ENCODE peak calls at places on chromosomes 3 and 15, in seven cellular contexts. E is GM13977, Y is ELR, G is H9, V is nephron progenitor cell, O is H4, T is SJCRH30. Z is an unnamed sample.
A peak's percentile ranks its signal among the peaks of the same experiment; 100 is the strongest.

GRCh38 chr3:47678446-47679338 is 100.0 kb upstream of the CSPG5 start:
- DNase-seq in E (no peak), Y (no peak), V (no peak), G (no peak), T (no peak), O (no peak), Z (no peak)

GRCh38 chr3:60720696-60721228 is 530.5 kb downstream of the FHIT start:
- DNase-seq in E (no peak), T (no peak), G (no peak), Y (no peak), V (no peak), O (no peak), Z (no peak)

GRCh38 chr15:44207643-44208042 is 12.6 kb upstream of the FRMD5 start:
- DNase-seq in V (no peak), Y (peak; percentile 89), E (no peak), T (peak; percentile 20), G (no peak), O (peak; percentile 34), Z (no peak)

GRCh38 chr3:110430146-110430545 is 641.5 kb upstream of the NECTIN3 start:
- DNase-seq in E (no peak), G (no peak), T (no peak), Y (no peak), V (no peak), O (no peak), Z (no peak)

GRCh38 chr3:136350132-136350531 is 100.0 kb downstream of the PCCB start:
- DNase-seq in Y (peak; percentile 91), G (no peak), O (peak; percentile 26), V (no peak), E (no peak), T (no peak), Z (no peak)

GRCh38 chr3:39260957-39261356 is 18.9 kb downstream of the CX3CR1 start:
- DNase-seq in E (peak; percentile 49), Y (peak; percentile 80), T (peak; percentile 58), O (peak; percentile 92), V (no peak), G (no peak), Z (peak; percentile 92)

GRCh38 chr15:44490628-44491027 is 46.3 kb upstream of the EIF3J start:
- DNase-seq in V (no peak), E (no peak), O (no peak), G (no peak), T (no peak), Y (peak; percentile 69), Z (no peak)

GRCh38 chr3:108820586-108820985 is 2.0 kb upstream of the TRAT1 start:
- DNase-seq in V (no peak), E (no peak), T (peak; percentile 82), G (no peak), Y (peak; percentile 26), O (no peak), Z (no peak)

GRCh38 chr3:123385072-123385471 is 63.8 kb downstream of the ADCY5 start:
- DNase-seq in T (peak; percentile 32), Y (no peak), G (no peak), O (peak; percentile 61), E (no peak), V (no peak), Z (peak; percentile 61)

GRCh38 chr3:30644615-30645014 is 38.2 kb downstream of the TGFBR2 start:
- DNase-seq in Y (peak; percentile 49), O (no peak), V (no peak), E (no peak), G (no peak), T (no peak), Z (no peak)

GRCh38 chr15:89575656-89576416 is 567 bp downstream of the TICRR start:
- DNase-seq in G (peak; percentile 47), E (no peak), Y (peak; percentile 36), V (peak; percentile 40), T (peak; percentile 35), O (no peak), Z (peak; percentile 53)

GRCh38 chr3:151639096-151639740 is 94.5 kb upstream of the AADACL2 start:
- DNase-seq in G (no peak), O (no peak), T (peak; percentile 39), V (no peak), E (no peak), Y (no peak), Z (no peak)

GRCh38 chr3:138681463-138682215 is 73.1 kb downstream of the FAIM start:
- DNase-seq in E (no peak), O (no peak), V (no peak), G (no peak), Y (no peak), T (no peak), Z (no peak)

GRCh38 chr3:69296995-69297394 is 88.9 kb downstream of the FRMD4B start:
- DNase-seq in E (no peak), T (no peak), G (no peak), Y (no peak), V (no peak), O (no peak), Z (no peak)

GRCh38 chr15:68843425-68844311 is 23.0 kb upstream of the ANP32A start:
- DNase-seq in G (peak; percentile 69), Y (peak; percentile 12), T (no peak), V (peak; percentile 41), E (no peak), O (no peak), Z (no peak)

GRCh38 chr3:160564205-160564922 is 1.0 kb downstream of the KPNA4 start:
- DNase-seq in E (peak; percentile 25), G (no peak), V (peak; percentile 17), Y (peak; percentile 41), T (peak; percentile 35), O (no peak), Z (no peak)

GRCh38 chr3:100516843-100517242 is 24.4 kb downstream of the TMEM45A start:
- DNase-seq in Y (no peak), T (no peak), V (no peak), E (no peak), O (no peak), G (no peak), Z (no peak)

GRCh38 chr3:97680210-97680609 is 84.3 kb upstream of the ARL6 start:
- DNase-seq in T (no peak), V (no peak), G (no peak), E (no peak), Y (no peak), O (no peak), Z (no peak)

GRCh38 chr15:77907824-77908751 is 169.4 kb downstream of the TBC1D2B start:
- DNase-seq in T (peak; percentile 75), E (peak; percentile 58), G (peak; percentile 69), O (peak; percentile 41), Y (peak; percentile 80), V (no peak), Z (peak; percentile 48)

GRCh38 chr15:38809621-38810020 is 245.0 kb upstream of the RASGRP1 start:
- DNase-seq in Y (no peak), V (no peak), E (no peak), G (no peak), O (no peak), T (no peak), Z (no peak)

GRCh38 chr3:128970741-128971048 is 23.2 kb downstream of the CFAP92 start:
- DNase-seq in O (no peak), V (no peak), Y (no peak), T (no peak), E (no peak), G (no peak), Z (no peak)

GRCh38 chr3:187473778-187474406 is 105.7 kb downstream of the RTP4 start:
- DNase-seq in O (no peak), G (no peak), E (no peak), Y (peak; percentile 41), V (no peak), T (peak; percentile 8), Z (no peak)

GRCh38 chr3:183478501-183478900 is 50.1 kb upstream of the MCF2L2 start:
- DNase-seq in O (no peak), E (no peak), Y (no peak), T (no peak), G (peak; percentile 20), V (no peak), Z (no peak)

GRCh38 chr15:81091889-81092558 is 42.0 kb upstream of the CFAP161 start:
- DNase-seq in V (peak; percentile 6), T (peak; percentile 80), O (peak; percentile 90), Y (peak; percentile 69), G (no peak), E (no peak), Z (no peak)

GRCh38 chr3:53881691-53882593 is at the start of gene ACTR8:
- DNase-seq in T (peak; percentile 87), E (peak; percentile 94), V (peak; percentile 92), O (peak; percentile 47), Y (peak; percentile 81), G (peak; percentile 93), Z (peak; percentile 93)

GRCh38 chr3:21043139-21043538 is 707.9 kb downstream of the ZNF385D start:
- DNase-seq in Y (no peak), O (no peak), E (no peak), V (no peak), G (no peak), T (no peak), Z (no peak)

GRCh38 chr3:179068779-179069530 is 2.7 kb downstream of the ZMAT3 start:
- DNase-seq in O (peak; percentile 48), Y (peak; percentile 47), V (peak; percentile 23), T (peak; percentile 55), G (no peak), E (peak; percentile 39), Z (no peak)

GRCh38 chr15:41493205-41493901 is at the start of gene ITPKA:
- DNase-seq in Y (peak; percentile 89), O (peak; percentile 76), V (peak; percentile 80), T (peak; percentile 95), E (peak; percentile 96), G (peak; percentile 86), Z (peak; percentile 87)

GRCh38 chr3:19474169-19474568 is 325.9 kb downstream of the KCNH8 start:
- DNase-seq in O (no peak), G (no peak), V (no peak), E (no peak), T (no peak), Y (no peak), Z (no peak)

GRCh38 chr15:25248583-25249235 is 190.1 kb downstream of the UBE3A start:
- DNase-seq in V (no peak), E (no peak), T (no peak), Y (no peak), G (peak; percentile 8), O (no peak), Z (peak; percentile 24)

GRCh38 chr15:51139091-51139490 is 44.4 kb upstream of the TNFAIP8L3 start:
- DNase-seq in O (no peak), G (no peak), E (no peak), V (no peak), Y (no peak), T (no peak), Z (no peak)

GRCh38 chr15:48507416-48508065 is 138.0 kb downstream of the FBN1 start:
- DNase-seq in Y (peak; percentile 74), T (peak; percentile 69), O (peak; percentile 56), V (no peak), E (peak; percentile 51), G (peak; percentile 37), Z (no peak)

GRCh38 chr3:10353160-10353559 is 32.2 kb upstream of the SEC13 start:
- DNase-seq in V (no peak), O (no peak), T (no peak), E (no peak), G (no peak), Y (no peak), Z (no peak)

GRCh38 chr15:58040117-58040516 is 25.4 kb downstream of the ALDH1A2 start:
- DNase-seq in O (no peak), Y (no peak), G (no peak), E (no peak), T (no peak), V (no peak), Z (no peak)

GRCh38 chr15:60819860-60820259 is 340.9 kb upstream of the ICE2 start:
- DNase-seq in E (no peak), G (no peak), V (no peak), O (no peak), T (no peak), Y (no peak), Z (no peak)

GRCh38 chr3:41955192-41955591 is 6.7 kb downstream of the ULK4 start:
- DNase-seq in G (no peak), V (no peak), O (no peak), E (no peak), Y (no peak), T (no peak), Z (no peak)

GRCh38 chr3:102180291-102180931 is 254.4 kb upstream of the ZPLD1 start:
- DNase-seq in O (no peak), T (peak; percentile 23), E (no peak), Y (peak; percentile 87), G (no peak), V (no peak), Z (no peak)

GRCh38 chr3:122555275-122556071 is 8.6 kb downstream of the PARP9 start:
- DNase-seq in Y (peak; percentile 68), V (no peak), E (no peak), G (no peak), O (no peak), T (peak; percentile 18), Z (no peak)